ENCODE peak calls at places on chromosomes 13 and 19, in seven cellular contexts. One of them, this sample, is unnamed.

GRCh38 chr19:1720237-1720636 is 33.1 kb upstream of the ONECUT3 start:
- DNase-seq in MCF 10A: no peak
- DNase-seq in AG09309: no peak
- DNase-seq in AG10803: no peak
- DNase-seq in AG04449: no peak
- DNase-seq in pancreas: no peak
- DNase-seq in CD4-positive, alpha-beta T cell: no peak
- DNase-seq in this sample: no peak

GRCh38 chr19:38730470-38730730 is 13.9 kb downstream of the CAPN12 start:
- DNase-seq in CD4-positive, alpha-beta T cell: no peak
- DNase-seq in AG04449: no peak
- DNase-seq in MCF 10A: no peak
- DNase-seq in pancreas: no peak
- DNase-seq in AG10803: no peak
- DNase-seq in AG09309: no peak
- DNase-seq in this sample: no peak

GRCh38 chr19:8585894-8586750 is 8.9 kb upstream of the MYO1F start:
- DNase-seq in pancreas: peak
- DNase-seq in AG04449: no peak
- DNase-seq in AG10803: peak
- DNase-seq in AG09309: no peak
- DNase-seq in MCF 10A: peak
- DNase-seq in CD4-positive, alpha-beta T cell: peak
- DNase-seq in this sample: no peak

GRCh38 chr19:47414469-47414868 is 4.9 kb downstream of the MEIS3 start:
- DNase-seq in pancreas: no peak
- DNase-seq in CD4-positive, alpha-beta T cell: no peak
- DNase-seq in MCF 10A: peak
- DNase-seq in AG04449: no peak
- DNase-seq in AG10803: no peak
- DNase-seq in AG09309: no peak
- DNase-seq in this sample: no peak

GRCh38 chr13:80030491-80030890 is 310.4 kb downstream of the SPRY2 start:
- DNase-seq in AG09309: no peak
- DNase-seq in MCF 10A: peak
- DNase-seq in AG04449: no peak
- DNase-seq in AG10803: peak
- DNase-seq in pancreas: no peak
- DNase-seq in CD4-positive, alpha-beta T cell: no peak
- DNase-seq in this sample: no peak

GRCh38 chr13:98523455-98524102 is 53.3 kb downstream of the STK24 start:
- DNase-seq in CD4-positive, alpha-beta T cell: no peak
- DNase-seq in AG04449: no peak
- DNase-seq in AG10803: no peak
- DNase-seq in AG09309: no peak
- DNase-seq in MCF 10A: no peak
- DNase-seq in pancreas: no peak
- DNase-seq in this sample: no peak

GRCh38 chr13:114196629-114197028 is 17.6 kb downstream of the CFAP97D2 start:
- DNase-seq in MCF 10A: no peak
- DNase-seq in AG09309: no peak
- DNase-seq in pancreas: no peak
- DNase-seq in CD4-positive, alpha-beta T cell: no peak
- DNase-seq in AG04449: no peak
- DNase-seq in AG10803: no peak
- DNase-seq in this sample: no peak

GRCh38 chr19:43444531-43445340 is 20.7 kb downstream of the LYPD3 start:
- DNase-seq in MCF 10A: no peak
- DNase-seq in AG09309: no peak
- DNase-seq in pancreas: no peak
- DNase-seq in AG04449: no peak
- DNase-seq in AG10803: no peak
- DNase-seq in CD4-positive, alpha-beta T cell: no peak
- DNase-seq in this sample: no peak

GRCh38 chr19:39139305-39140194 is 14.0 kb downstream of the PAK4 start:
- DNase-seq in AG10803: no peak
- DNase-seq in MCF 10A: no peak
- DNase-seq in AG09309: no peak
- DNase-seq in CD4-positive, alpha-beta T cell: no peak
- DNase-seq in AG04449: no peak
- DNase-seq in pancreas: no peak
- DNase-seq in this sample: no peak

GRCh38 chr19:19110410-19111137 is 27.7 kb downstream of the TMEM161A start:
- DNase-seq in AG09309: no peak
- DNase-seq in AG04449: no peak
- DNase-seq in CD4-positive, alpha-beta T cell: no peak
- DNase-seq in pancreas: no peak
- DNase-seq in MCF 10A: no peak
- DNase-seq in AG10803: no peak
- DNase-seq in this sample: no peak

GRCh38 chr13:110495881-110496280 is 65.6 kb downstream of the RAB20 start:
- DNase-seq in CD4-positive, alpha-beta T cell: no peak
- DNase-seq in MCF 10A: no peak
- DNase-seq in AG10803: no peak
- DNase-seq in AG09309: no peak
- DNase-seq in AG04449: no peak
- DNase-seq in pancreas: no peak
- DNase-seq in this sample: no peak

GRCh38 chr19:49488046-49488862 is 846 bp downstream of the RPL13A start:
- DNase-seq in pancreas: no peak
- DNase-seq in AG09309: no peak
- DNase-seq in AG04449: no peak
- DNase-seq in AG10803: no peak
- DNase-seq in CD4-positive, alpha-beta T cell: no peak
- DNase-seq in MCF 10A: no peak
- DNase-seq in this sample: no peak

GRCh38 chr19:45514376-45515051 is 7.2 kb downstream of the VASP start:
- DNase-seq in MCF 10A: peak
- DNase-seq in CD4-positive, alpha-beta T cell: no peak
- DNase-seq in AG04449: no peak
- DNase-seq in pancreas: peak
- DNase-seq in AG09309: no peak
- DNase-seq in AG10803: no peak
- DNase-seq in this sample: no peak

GRCh38 chr13:36105726-36106125 is 25.5 kb downstream of the DCLK1 start:
- DNase-seq in AG09309: no peak
- DNase-seq in pancreas: no peak
- DNase-seq in AG10803: no peak
- DNase-seq in AG04449: no peak
- DNase-seq in CD4-positive, alpha-beta T cell: no peak
- DNase-seq in MCF 10A: no peak
- DNase-seq in this sample: no peak

DNA sequence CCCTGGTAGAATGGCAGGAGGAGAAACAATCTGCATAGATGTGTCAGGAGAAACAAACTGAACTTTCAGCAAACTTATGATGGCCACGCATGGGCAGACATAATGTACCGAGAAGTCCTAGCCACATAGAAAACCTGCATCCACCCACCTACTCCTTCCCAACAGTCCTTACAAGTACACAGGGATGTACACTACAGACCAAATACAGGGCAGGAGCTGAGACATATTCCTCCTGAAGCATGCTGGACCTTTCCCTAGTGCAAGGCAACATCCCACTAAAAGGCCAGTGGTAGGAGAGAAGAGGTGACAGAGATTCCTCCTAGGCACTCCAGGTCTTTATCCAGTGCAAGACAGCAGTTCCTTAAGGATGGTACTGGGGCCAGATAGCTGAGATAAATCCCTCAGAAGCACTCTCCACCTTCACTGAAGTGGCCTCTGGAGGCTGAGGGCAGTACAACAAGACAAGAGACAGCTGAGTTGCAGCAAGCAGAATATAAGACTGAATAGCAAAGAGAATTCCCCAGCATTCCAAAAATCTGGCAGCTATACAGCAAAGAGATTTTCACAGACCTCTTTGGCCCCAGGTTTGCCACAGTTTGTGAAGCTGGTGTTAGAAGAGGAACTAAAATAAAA is 18.3 kb downstream of the VWA8 start:
- DNase-seq in AG04449: peak
- DNase-seq in MCF 10A: peak
- DNase-seq in CD4-positive, alpha-beta T cell: no peak
- DNase-seq in AG09309: no peak
- DNase-seq in AG10803: peak
- DNase-seq in pancreas: no peak
- DNase-seq in this sample: no peak
- TF ChIP-seq CTCF in AG04449: peak
- TF ChIP-seq CTCF in MCF 10A: no peak
- TF ChIP-seq CTCF in CD4-positive, alpha-beta T cell: no peak
- TF ChIP-seq CTCF in AG09309: peak
- TF ChIP-seq CTCF in AG10803: peak
- TF ChIP-seq CTCF in pancreas: no peak
- TF ChIP-seq CTCF in this sample: peak

DNA sequence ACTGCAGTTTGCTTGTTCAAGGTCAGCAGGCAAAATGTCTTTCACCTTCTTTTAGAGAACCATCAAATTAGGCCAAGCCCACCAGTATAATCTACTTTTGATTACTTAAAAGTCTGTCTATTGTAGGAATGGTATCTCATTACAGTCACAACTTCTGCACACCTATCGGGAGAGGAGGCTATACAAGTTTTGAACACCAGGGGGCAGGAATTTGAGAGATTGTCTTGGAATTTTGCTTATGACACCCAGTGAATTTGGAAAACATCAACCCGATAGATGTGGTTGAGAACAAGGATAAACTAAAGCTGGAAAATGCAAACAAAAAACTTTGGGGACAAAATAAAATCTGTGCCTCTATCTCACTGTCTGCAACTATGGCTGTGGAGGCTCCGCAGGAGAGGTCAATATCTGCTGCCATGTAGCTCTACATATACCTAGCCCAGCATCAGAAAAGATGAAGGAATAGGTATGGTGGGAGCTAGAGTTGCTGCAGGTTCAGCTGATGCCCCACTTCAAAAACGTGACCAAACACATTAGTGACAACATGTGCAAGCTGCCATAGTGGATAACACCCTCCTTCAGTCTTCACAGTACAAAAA is 1299.2 kb upstream of the SPRY2 start:
- DNase-seq in AG10803: no peak
- DNase-seq in MCF 10A: peak
- DNase-seq in pancreas: no peak
- DNase-seq in AG04449: no peak
- DNase-seq in AG09309: no peak
- DNase-seq in CD4-positive, alpha-beta T cell: no peak
- DNase-seq in this sample: no peak
- TF ChIP-seq CTCF in AG10803: no peak
- TF ChIP-seq CTCF in MCF 10A: peak
- TF ChIP-seq CTCF in pancreas: no peak
- TF ChIP-seq CTCF in AG04449: no peak
- TF ChIP-seq CTCF in AG09309: no peak
- TF ChIP-seq CTCF in CD4-positive, alpha-beta T cell: no peak
- TF ChIP-seq CTCF in this sample: no peak

GRCh38 chr19:17323973-17324327 is 10.7 kb downstream of the ANO8 start:
- DNase-seq in MCF 10A: no peak
- DNase-seq in AG09309: no peak
- DNase-seq in AG04449: no peak
- DNase-seq in CD4-positive, alpha-beta T cell: no peak
- DNase-seq in AG10803: no peak
- DNase-seq in pancreas: no peak
- DNase-seq in this sample: no peak
- TF ChIP-seq CTCF in MCF 10A: no peak
- TF ChIP-seq CTCF in AG09309: no peak
- TF ChIP-seq CTCF in AG04449: no peak
- TF ChIP-seq CTCF in CD4-positive, alpha-beta T cell: no peak
- TF ChIP-seq CTCF in AG10803: no peak
- TF ChIP-seq CTCF in pancreas: no peak
- TF ChIP-seq CTCF in this sample: no peak

GRCh38 chr19:11405846-11406643 is 13.1 kb downstream of the RGL3 start:
- DNase-seq in AG04449: no peak
- DNase-seq in CD4-positive, alpha-beta T cell: no peak
- DNase-seq in MCF 10A: peak
- DNase-seq in pancreas: no peak
- DNase-seq in AG10803: no peak
- DNase-seq in AG09309: no peak
- DNase-seq in this sample: no peak
- TF ChIP-seq CTCF in AG04449: peak
- TF ChIP-seq CTCF in CD4-positive, alpha-beta T cell: no peak
- TF ChIP-seq CTCF in MCF 10A: peak
- TF ChIP-seq CTCF in pancreas: no peak
- TF ChIP-seq CTCF in AG10803: peak
- TF ChIP-seq CTCF in AG09309: peak
- TF ChIP-seq CTCF in this sample: peak

GRCh38 chr13:39269004-39269403 is 230.7 kb downstream of the NHLRC3 start:
- DNase-seq in CD4-positive, alpha-beta T cell: no peak
- DNase-seq in AG09309: no peak
- DNase-seq in AG10803: no peak
- DNase-seq in MCF 10A: no peak
- DNase-seq in pancreas: no peak
- DNase-seq in AG04449: no peak
- DNase-seq in this sample: no peak

GRCh38 chr13:39269411-39269810 is 231.2 kb downstream of the NHLRC3 start:
- DNase-seq in MCF 10A: no peak
- DNase-seq in pancreas: no peak
- DNase-seq in CD4-positive, alpha-beta T cell: no peak
- DNase-seq in AG09309: no peak
- DNase-seq in AG10803: no peak
- DNase-seq in AG04449: no peak
- DNase-seq in this sample: no peak

GRCh38 chr13:39279077-39279476 is 240.8 kb downstream of the NHLRC3 start:
- DNase-seq in MCF 10A: no peak
- DNase-seq in pancreas: no peak
- DNase-seq in AG10803: no peak
- DNase-seq in AG04449: no peak
- DNase-seq in CD4-positive, alpha-beta T cell: no peak
- DNase-seq in AG09309: no peak
- DNase-seq in this sample: no peak

GRCh38 chr13:39274926-39275325 is 236.7 kb downstream of the NHLRC3 start:
- DNase-seq in AG09309: no peak
- DNase-seq in MCF 10A: no peak
- DNase-seq in AG10803: no peak
- DNase-seq in AG04449: no peak
- DNase-seq in CD4-positive, alpha-beta T cell: no peak
- DNase-seq in pancreas: no peak
- DNase-seq in this sample: no peak

DNA sequence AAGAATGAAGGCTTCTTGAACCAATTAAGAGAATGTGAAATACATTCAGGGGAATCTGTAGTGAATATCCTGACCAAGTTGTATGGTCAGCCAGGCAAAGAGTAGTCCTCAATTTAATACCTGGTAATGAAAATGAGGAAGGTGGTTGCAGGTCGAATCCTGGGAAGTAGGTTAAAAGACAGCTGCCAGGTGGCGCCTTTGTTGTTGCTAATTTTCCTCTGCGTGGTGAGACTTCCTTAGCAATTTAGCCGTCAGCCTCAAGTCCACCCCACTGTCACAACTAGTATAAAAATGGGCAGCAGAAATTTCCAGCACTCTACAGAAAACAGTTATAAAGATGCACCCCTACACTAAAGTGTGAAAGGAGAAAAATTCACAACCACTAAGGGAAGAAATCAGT is 235.7 kb downstream of the NHLRC3 start:
- DNase-seq in AG04449: no peak
- DNase-seq in AG09309: no peak
- DNase-seq in AG10803: peak
- DNase-seq in pancreas: no peak
- DNase-seq in CD4-positive, alpha-beta T cell: no peak
- DNase-seq in MCF 10A: peak
- DNase-seq in this sample: no peak
- TF ChIP-seq CTCF in AG04449: no peak
- TF ChIP-seq CTCF in AG09309: peak
- TF ChIP-seq CTCF in AG10803: peak
- TF ChIP-seq CTCF in pancreas: no peak
- TF ChIP-seq CTCF in CD4-positive, alpha-beta T cell: no peak
- TF ChIP-seq CTCF in MCF 10A: peak
- TF ChIP-seq CTCF in this sample: peak

This sample was measured in AG09319.